ENCODE peak calls at places on chromosomes 12 and 14, in ten cellular contexts. One of them, this sample, is unnamed.

GRCh38 chr14:24481622-24482324 is 26.3 kb downstream of the CMA1 start:
- DNase-seq in neural progenitor cell: peak; percentile 82
- DNase-seq in tibial artery: no peak
- DNase-seq in transverse colon: peak; percentile 56
- DNase-seq in CD8-positive, alpha-beta T cell: no peak
- DNase-seq in AG04450: no peak
- DNase-seq in stomach: peak; percentile 27
- DNase-seq in HepG2: peak; percentile 97
- DNase-seq in Peyer's patch: peak; percentile 75
- DNase-seq in gastrocnemius medialis: no peak
- DNase-seq in this sample: no peak

GRCh38 chr14:49512147-49512551 is 74.0 kb downstream of the RPS29 start:
- DNase-seq in transverse colon: no peak
- DNase-seq in stomach: no peak
- DNase-seq in neural progenitor cell: no peak
- DNase-seq in HepG2: no peak
- DNase-seq in gastrocnemius medialis: no peak
- DNase-seq in AG04450: peak; percentile 13
- DNase-seq in tibial artery: no peak
- DNase-seq in CD8-positive, alpha-beta T cell: no peak
- DNase-seq in Peyer's patch: no peak
- DNase-seq in this sample: no peak

GRCh38 chr14:32590157-32590556 is 261.1 kb downstream of the AKAP6 start:
- DNase-seq in stomach: no peak
- DNase-seq in HepG2: no peak
- DNase-seq in tibial artery: no peak
- DNase-seq in transverse colon: no peak
- DNase-seq in Peyer's patch: no peak
- DNase-seq in gastrocnemius medialis: peak; percentile 42
- DNase-seq in CD8-positive, alpha-beta T cell: no peak
- DNase-seq in AG04450: no peak
- DNase-seq in neural progenitor cell: no peak
- DNase-seq in this sample: no peak

GRCh38 chr14:59771577-59771976 is 99.0 kb downstream of the RTN1 start:
- DNase-seq in transverse colon: no peak
- DNase-seq in stomach: no peak
- DNase-seq in neural progenitor cell: no peak
- DNase-seq in tibial artery: no peak
- DNase-seq in gastrocnemius medialis: no peak
- DNase-seq in HepG2: no peak
- DNase-seq in AG04450: no peak
- DNase-seq in Peyer's patch: no peak
- DNase-seq in CD8-positive, alpha-beta T cell: no peak
- DNase-seq in this sample: no peak

GRCh38 chr12:50057896-50058670 is 687 bp downstream of the ASIC1 start:
- DNase-seq in transverse colon: no peak
- DNase-seq in gastrocnemius medialis: no peak
- DNase-seq in neural progenitor cell: no peak
- DNase-seq in CD8-positive, alpha-beta T cell: no peak
- DNase-seq in stomach: no peak
- DNase-seq in tibial artery: no peak
- DNase-seq in AG04450: no peak
- DNase-seq in HepG2: no peak
- DNase-seq in Peyer's patch: no peak
- DNase-seq in this sample: no peak

GRCh38 chr14:86022031-86022629 is 492.2 kb downstream of the FLRT2 start:
- DNase-seq in stomach: no peak
- DNase-seq in CD8-positive, alpha-beta T cell: no peak
- DNase-seq in neural progenitor cell: no peak
- DNase-seq in tibial artery: no peak
- DNase-seq in gastrocnemius medialis: no peak
- DNase-seq in Peyer's patch: no peak
- DNase-seq in transverse colon: no peak
- DNase-seq in HepG2: no peak
- DNase-seq in AG04450: peak; percentile 8
- DNase-seq in this sample: no peak

GRCh38 chr14:58535084-58535483 is 102.7 kb upstream of the DACT1 start:
- DNase-seq in transverse colon: no peak
- DNase-seq in stomach: no peak
- DNase-seq in AG04450: no peak
- DNase-seq in tibial artery: no peak
- DNase-seq in Peyer's patch: no peak
- DNase-seq in gastrocnemius medialis: no peak
- DNase-seq in CD8-positive, alpha-beta T cell: no peak
- DNase-seq in HepG2: no peak
- DNase-seq in neural progenitor cell: no peak
- DNase-seq in this sample: no peak

GRCh38 chr12:43786899-43787693 is 19.0 kb downstream of the TWF1 start:
- DNase-seq in transverse colon: no peak
- DNase-seq in CD8-positive, alpha-beta T cell: no peak
- DNase-seq in stomach: no peak
- DNase-seq in gastrocnemius medialis: no peak
- DNase-seq in HepG2: no peak
- DNase-seq in Peyer's patch: no peak
- DNase-seq in neural progenitor cell: no peak
- DNase-seq in AG04450: no peak
- DNase-seq in tibial artery: no peak
- DNase-seq in this sample: no peak

GRCh38 chr12:74539765-74540526 is 2.3 kb downstream of the ATXN7L3B start:
- DNase-seq in gastrocnemius medialis: no peak
- DNase-seq in AG04450: no peak
- DNase-seq in Peyer's patch: no peak
- DNase-seq in stomach: no peak
- DNase-seq in neural progenitor cell: peak; percentile 48
- DNase-seq in transverse colon: no peak
- DNase-seq in tibial artery: no peak
- DNase-seq in CD8-positive, alpha-beta T cell: no peak
- DNase-seq in HepG2: no peak
- DNase-seq in this sample: no peak

GRCh38 chr14:22556990-22557623 is 31.9 kb downstream of the DAD1 start:
- DNase-seq in stomach: peak; percentile 85
- DNase-seq in HepG2: peak; percentile 74
- DNase-seq in transverse colon: peak; percentile 89
- DNase-seq in tibial artery: peak; percentile 68
- DNase-seq in neural progenitor cell: peak; percentile 91
- DNase-seq in AG04450: peak; percentile 33
- DNase-seq in Peyer's patch: peak; percentile 94
- DNase-seq in CD8-positive, alpha-beta T cell: peak; percentile 98
- DNase-seq in gastrocnemius medialis: peak; percentile 65
- DNase-seq in this sample: peak; percentile 87

GRCh38 chr12:22858849-22859569 is 234.0 kb downstream of the ETNK1 start:
- DNase-seq in CD8-positive, alpha-beta T cell: no peak
- DNase-seq in tibial artery: no peak
- DNase-seq in transverse colon: no peak
- DNase-seq in AG04450: no peak
- DNase-seq in gastrocnemius medialis: no peak
- DNase-seq in HepG2: no peak
- DNase-seq in stomach: no peak
- DNase-seq in Peyer's patch: no peak
- DNase-seq in neural progenitor cell: no peak
- DNase-seq in this sample: no peak

GRCh38 chr12:60335765-60336164 is 739.9 kb downstream of the SLC16A7 start:
- DNase-seq in CD8-positive, alpha-beta T cell: no peak
- DNase-seq in HepG2: no peak
- DNase-seq in stomach: no peak
- DNase-seq in AG04450: peak; percentile 7
- DNase-seq in tibial artery: no peak
- DNase-seq in neural progenitor cell: no peak
- DNase-seq in gastrocnemius medialis: no peak
- DNase-seq in Peyer's patch: no peak
- DNase-seq in transverse colon: no peak
- DNase-seq in this sample: no peak

GRCh38 chr12:52837341-52837741 is 3.2 kb upstream of the KRT79 start:
- DNase-seq in Peyer's patch: no peak
- DNase-seq in neural progenitor cell: no peak
- DNase-seq in AG04450: peak; percentile 68
- DNase-seq in stomach: no peak
- DNase-seq in CD8-positive, alpha-beta T cell: no peak
- DNase-seq in gastrocnemius medialis: no peak
- DNase-seq in transverse colon: no peak
- DNase-seq in tibial artery: no peak
- DNase-seq in HepG2: no peak
- DNase-seq in this sample: no peak

GRCh38 chr12:79737875-79738718 is 47.3 kb upstream of the PAWR start:
- DNase-seq in transverse colon: peak; percentile 57
- DNase-seq in tibial artery: no peak
- DNase-seq in Peyer's patch: peak; percentile 76
- DNase-seq in stomach: peak; percentile 42
- DNase-seq in CD8-positive, alpha-beta T cell: no peak
- DNase-seq in neural progenitor cell: peak; percentile 74
- DNase-seq in HepG2: peak; percentile 68
- DNase-seq in gastrocnemius medialis: no peak
- DNase-seq in AG04450: no peak
- DNase-seq in this sample: no peak

GRCh38 chr12:50825372-50825838 is 17.3 kb upstream of the TMPRSS12 start:
- DNase-seq in stomach: no peak
- DNase-seq in AG04450: peak; percentile 50
- DNase-seq in transverse colon: no peak
- DNase-seq in tibial artery: no peak
- DNase-seq in HepG2: peak; percentile 62
- DNase-seq in Peyer's patch: no peak
- DNase-seq in CD8-positive, alpha-beta T cell: no peak
- DNase-seq in neural progenitor cell: peak; percentile 37
- DNase-seq in gastrocnemius medialis: no peak
- DNase-seq in this sample: no peak

GRCh38 chr12:15163577-15163976 is 57.6 kb downstream of the RERG start:
- DNase-seq in stomach: no peak
- DNase-seq in AG04450: no peak
- DNase-seq in neural progenitor cell: no peak
- DNase-seq in Peyer's patch: no peak
- DNase-seq in gastrocnemius medialis: no peak
- DNase-seq in transverse colon: no peak
- DNase-seq in HepG2: no peak
- DNase-seq in tibial artery: no peak
- DNase-seq in CD8-positive, alpha-beta T cell: no peak
- DNase-seq in this sample: no peak

GRCh38 chr14:71135911-71136310 is 228.7 kb downstream of the PCNX1 start:
- DNase-seq in tibial artery: no peak
- DNase-seq in stomach: no peak
- DNase-seq in AG04450: no peak
- DNase-seq in neural progenitor cell: no peak
- DNase-seq in gastrocnemius medialis: no peak
- DNase-seq in Peyer's patch: no peak
- DNase-seq in HepG2: no peak
- DNase-seq in CD8-positive, alpha-beta T cell: no peak
- DNase-seq in transverse colon: no peak
- DNase-seq in this sample: no peak

GRCh38 chr14:106218189-106218588 is 691.8 kb downstream of the TMEM121 start:
- DNase-seq in AG04450: no peak
- DNase-seq in transverse colon: no peak
- DNase-seq in neural progenitor cell: no peak
- DNase-seq in Peyer's patch: no peak
- DNase-seq in tibial artery: no peak
- DNase-seq in HepG2: no peak
- DNase-seq in gastrocnemius medialis: no peak
- DNase-seq in CD8-positive, alpha-beta T cell: no peak
- DNase-seq in stomach: no peak
- DNase-seq in this sample: no peak
- H3K9me3 ChIP-seq in AG04450: peaks cover 16% of the 10 kb centered on the region
- H3K9me3 ChIP-seq in transverse colon: no peaks in the 10 kb centered on the region
- H3K9me3 ChIP-seq in neural progenitor cell: peaks cover 8% of the 10 kb centered on the region
- H3K9me3 ChIP-seq in Peyer's patch: no peaks in the 10 kb centered on the region
- H3K9me3 ChIP-seq in tibial artery: no peaks in the 10 kb centered on the region
- H3K9me3 ChIP-seq in HepG2: no peaks in the 10 kb centered on the region
- H3K9me3 ChIP-seq in gastrocnemius medialis: no peaks in the 10 kb centered on the region
- H3K9me3 ChIP-seq in CD8-positive, alpha-beta T cell: no peaks in the 10 kb centered on the region
- H3K9me3 ChIP-seq in stomach: no peaks in the 10 kb centered on the region
- H3K9me3 ChIP-seq in this sample: no peaks in the 10 kb centered on the region

DNA sequence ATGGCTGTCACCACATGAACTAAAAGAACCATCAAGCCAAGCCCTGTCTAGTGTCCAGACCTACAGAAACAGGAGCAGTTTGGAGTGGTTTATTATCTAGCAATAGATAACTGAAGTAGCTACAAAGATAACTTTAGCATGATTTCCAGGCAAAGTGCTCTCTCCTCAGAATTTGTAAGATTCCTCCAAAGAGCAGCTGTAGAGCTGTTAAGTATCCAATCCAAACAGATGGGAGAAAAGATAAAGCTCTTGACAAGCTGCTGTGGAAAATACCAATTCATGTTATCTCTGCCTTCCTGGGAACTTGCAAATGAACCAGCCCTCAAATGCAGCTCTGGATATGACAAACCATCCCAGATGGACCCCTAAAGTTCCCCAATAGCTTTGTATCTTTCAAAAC is 78.9 kb upstream of the RESF1 start:
- DNase-seq in transverse colon: no peak
- DNase-seq in gastrocnemius medialis: no peak
- DNase-seq in neural progenitor cell: no peak
- DNase-seq in Peyer's patch: no peak
- DNase-seq in stomach: no peak
- DNase-seq in tibial artery: no peak
- DNase-seq in CD8-positive, alpha-beta T cell: no peak
- DNase-seq in HepG2: no peak
- DNase-seq in AG04450: no peak
- DNase-seq in this sample: no peak
- H3K9me3 ChIP-seq in transverse colon: no peaks in the 10 kb centered on the region
- H3K9me3 ChIP-seq in gastrocnemius medialis: no peaks in the 10 kb centered on the region
- H3K9me3 ChIP-seq in neural progenitor cell: no peaks in the 10 kb centered on the region
- H3K9me3 ChIP-seq in Peyer's patch: peaks cover 7% of the 10 kb centered on the region
- H3K9me3 ChIP-seq in stomach: no peaks in the 10 kb centered on the region
- H3K9me3 ChIP-seq in tibial artery: no peaks in the 10 kb centered on the region
- H3K9me3 ChIP-seq in CD8-positive, alpha-beta T cell: peaks cover 4% of the 10 kb centered on the region
- H3K9me3 ChIP-seq in HepG2: no peaks in the 10 kb centered on the region
- H3K9me3 ChIP-seq in AG04450: peaks cover 3% of the 10 kb centered on the region
- H3K9me3 ChIP-seq in this sample: no peaks in the 10 kb centered on the region

GRCh38 chr12:64160021-64160717 is 61.9 kb downstream of the KICS2 start:
- DNase-seq in tibial artery: no peak
- DNase-seq in Peyer's patch: no peak
- DNase-seq in gastrocnemius medialis: no peak
- DNase-seq in CD8-positive, alpha-beta T cell: no peak
- DNase-seq in HepG2: no peak
- DNase-seq in transverse colon: no peak
- DNase-seq in AG04450: no peak
- DNase-seq in stomach: no peak
- DNase-seq in neural progenitor cell: no peak
- DNase-seq in this sample: no peak
- H3K9me3 ChIP-seq in tibial artery: no peaks in the 10 kb centered on the region
- H3K9me3 ChIP-seq in Peyer's patch: no peaks in the 10 kb centered on the region
- H3K9me3 ChIP-seq in gastrocnemius medialis: no peaks in the 10 kb centered on the region
- H3K9me3 ChIP-seq in CD8-positive, alpha-beta T cell: no peaks in the 10 kb centered on the region
- H3K9me3 ChIP-seq in HepG2: no peaks in the 10 kb centered on the region
- H3K9me3 ChIP-seq in transverse colon: no peaks in the 10 kb centered on the region
- H3K9me3 ChIP-seq in AG04450: no peaks in the 10 kb centered on the region
- H3K9me3 ChIP-seq in stomach: no peaks in the 10 kb centered on the region
- H3K9me3 ChIP-seq in neural progenitor cell: no peaks in the 10 kb centered on the region
- H3K9me3 ChIP-seq in this sample: no peaks in the 10 kb centered on the region

DNA sequence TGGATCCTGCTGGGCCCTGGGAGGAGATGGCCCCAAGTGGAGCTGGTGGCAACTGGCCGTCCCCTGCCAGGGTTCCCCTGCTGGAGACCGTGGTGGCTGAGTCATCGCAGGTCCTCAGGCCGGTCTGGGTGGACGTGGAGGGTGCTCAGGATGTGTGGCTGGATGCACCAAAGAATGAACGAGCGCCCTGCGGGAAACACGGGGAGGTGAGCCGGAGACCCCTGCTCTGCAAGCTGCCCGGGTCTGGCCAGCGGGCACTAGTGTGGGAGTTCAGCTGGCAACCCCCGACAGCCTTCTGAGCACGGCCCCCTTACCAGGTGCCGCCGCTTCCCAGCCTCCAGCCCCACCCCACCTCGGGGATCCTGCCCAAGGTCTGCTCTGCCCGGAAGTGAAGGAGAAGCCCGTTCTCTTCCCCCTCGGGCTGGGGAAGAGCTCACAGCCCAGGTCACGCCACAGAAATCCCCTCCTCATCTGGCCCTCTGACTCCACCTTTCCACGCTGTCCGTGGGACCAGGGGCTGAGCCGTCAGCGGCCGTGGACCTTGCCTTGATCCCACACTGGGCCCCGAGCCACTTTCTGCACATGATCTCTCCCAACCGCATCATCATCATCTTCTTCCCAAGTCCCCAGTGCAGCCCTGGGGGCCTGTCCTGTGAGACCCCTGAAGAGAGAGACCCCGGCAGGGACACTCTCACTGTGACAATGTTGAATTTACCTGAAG is 165.5 kb downstream of the KIF26A start:
- DNase-seq in stomach: no peak
- DNase-seq in neural progenitor cell: no peak
- DNase-seq in Peyer's patch: no peak
- DNase-seq in gastrocnemius medialis: no peak
- DNase-seq in tibial artery: no peak
- DNase-seq in AG04450: no peak
- DNase-seq in HepG2: no peak
- DNase-seq in CD8-positive, alpha-beta T cell: no peak
- DNase-seq in transverse colon: no peak
- DNase-seq in this sample: no peak
- H3K9me3 ChIP-seq in stomach: no peaks in the 10 kb centered on the region
- H3K9me3 ChIP-seq in neural progenitor cell: no peaks in the 10 kb centered on the region
- H3K9me3 ChIP-seq in Peyer's patch: no peaks in the 10 kb centered on the region
- H3K9me3 ChIP-seq in gastrocnemius medialis: no peaks in the 10 kb centered on the region
- H3K9me3 ChIP-seq in tibial artery: no peaks in the 10 kb centered on the region
- H3K9me3 ChIP-seq in AG04450: peaks cover 90% of the 10 kb centered on the region
- H3K9me3 ChIP-seq in HepG2: no peaks in the 10 kb centered on the region
- H3K9me3 ChIP-seq in CD8-positive, alpha-beta T cell: no peaks in the 10 kb centered on the region
- H3K9me3 ChIP-seq in transverse colon: no peaks in the 10 kb centered on the region
- H3K9me3 ChIP-seq in this sample: no peaks in the 10 kb centered on the region

This sample was measured in ovary.